ENCODE peak calls at places on chromosomes 13 and 19, in four cellular contexts. E is H1, Y is K562, G is GM12878. S is an unnamed sample. For H3K4me1, the result is how much of the 10 kb centered on the place peaks cover.

GRCh38 chr13:69633044-69633443 is 474.6 kb upstream of the ATXN8OS start:
- DNase-seq in E (no peak), Y (no peak), G (no peak), S (no peak)

GRCh38 chr19:40257096-40257517 is 28.0 kb downstream of the AKT2 start:
- DNase-seq in E (no peak), Y (no peak), G (no peak), S (no peak)

GRCh38 chr13:51221674-51222509 is at the start of gene FAM124A:
- DNase-seq in E (peak), Y (peak), G (no peak), S (peak)

GRCh38 chr19:29964171-29964570 is 22.1 kb downstream of the URI1 start:
- DNase-seq in E (no peak), Y (no peak), G (no peak), S (peak)

GRCh38 chr13:90238433-90238832 is 1109.1 kb upstream of the MIR17HG start:
- DNase-seq in E (no peak), Y (no peak), G (no peak), S (no peak)

GRCh38 chr13:26377038-26377437 is 123.1 kb downstream of the CDK8 start:
- DNase-seq in E (peak), Y (peak), G (no peak), S (peak)

GRCh38 chr13:108494991-108495661 is 134.3 kb upstream of the MYO16 start:
- DNase-seq in E (peak), Y (no peak), G (no peak), S (no peak)

GRCh38 chr13:113545455-113545930 is 39.1 kb upstream of the TFDP1 start:
- DNase-seq in E (no peak), Y (no peak), G (no peak), S (peak)

GRCh38 chr19:29815231-29815630 is 3.4 kb downstream of the CCNE1 start:
- DNase-seq in E (no peak), Y (no peak), G (peak), S (no peak)

GRCh38 chr19:18433039-18433691 is 4.8 kb downstream of the ISYNA1 start:
- DNase-seq in E (peak), Y (peak), G (no peak), S (no peak)

GRCh38 chr19:18435848-18436631 is 1.9 kb downstream of the ISYNA1 start:
- DNase-seq in E (no peak), Y (no peak), G (no peak), S (no peak)

GRCh38 chr19:18433735-18434398 is 4.1 kb downstream of the ISYNA1 start:
- DNase-seq in E (peak), Y (peak), G (no peak), S (no peak)

GRCh38 chr19:18435185-18435841 is 2.6 kb downstream of the ISYNA1 start:
- DNase-seq in E (no peak), Y (no peak), G (no peak), S (no peak)

DNA sequence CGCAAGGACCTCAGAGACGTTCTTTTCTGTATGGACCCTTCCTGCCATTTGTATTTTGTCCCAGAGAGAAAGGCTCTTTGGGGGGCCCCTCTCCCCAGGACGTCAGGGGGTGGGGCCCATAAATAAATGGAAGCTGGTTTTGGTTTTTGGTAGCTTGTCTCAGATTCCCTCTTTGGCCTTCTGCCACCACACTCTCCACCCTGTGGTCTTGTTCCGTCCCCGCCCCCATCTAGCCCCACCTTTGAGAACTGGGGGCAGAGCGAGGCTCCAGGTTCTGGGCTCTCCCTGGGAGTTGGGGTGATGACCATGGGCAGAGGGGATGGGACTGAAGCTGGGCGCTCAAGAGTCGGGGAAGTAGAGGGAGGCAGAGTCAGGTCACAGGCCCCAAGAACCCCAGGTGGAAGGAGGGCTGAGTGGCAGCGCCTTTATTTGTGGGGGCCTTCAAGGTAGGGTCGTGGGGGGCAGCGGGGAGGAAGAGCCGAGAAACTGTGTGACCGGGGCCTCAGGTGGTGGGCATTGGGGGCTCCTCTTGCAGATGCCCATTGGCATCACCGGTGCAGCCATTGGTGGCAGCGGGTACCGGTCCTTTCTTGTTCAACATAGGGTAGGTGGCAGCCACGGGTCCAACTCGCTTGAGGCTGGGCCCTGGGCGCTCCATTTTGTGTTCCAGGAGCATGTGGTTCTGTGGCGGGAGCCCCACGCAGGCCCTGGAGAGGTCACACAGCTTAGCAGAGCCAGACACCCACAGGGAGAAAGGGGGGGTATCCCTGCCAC is 3.3 kb downstream of the ISYNA1 start:
- DNase-seq in E (no peak), Y (no peak), G (no peak), S (no peak)
- H3K4me1 ChIP-seq in E (under half), Y (half or more), G (under half), S (under half)

DNA sequence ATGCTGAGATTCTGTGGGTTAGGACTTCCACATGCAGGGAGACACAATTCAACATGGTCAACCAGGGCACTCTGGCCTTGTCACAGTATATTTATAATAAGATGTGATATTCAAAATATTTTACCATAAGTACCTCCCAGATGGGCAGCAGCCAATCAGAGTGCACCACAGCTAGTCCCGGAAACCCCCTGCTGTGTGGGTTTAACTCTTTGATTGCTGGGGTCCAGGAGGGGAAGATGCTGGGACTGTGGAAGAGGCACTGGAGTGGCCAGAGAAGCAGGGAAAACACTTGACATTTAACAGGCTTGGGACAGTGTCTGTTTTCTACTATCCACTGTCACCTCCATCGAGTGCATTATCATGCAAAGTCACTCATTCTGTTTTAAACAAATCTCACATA is 99.0 kb downstream of the MBNL2 start:
- DNase-seq in E (no peak), Y (peak), G (no peak), S (no peak)
- TF ChIP-seq CHD1 in E (no peak), Y (no peak), G (no peak), S (no peak)

GRCh38 chr19:35122687-35123551 is 7.3 kb downstream of the FXYD3 start:
- DNase-seq in E (no peak), Y (no peak), G (no peak), S (no peak)
- H3K4me1 ChIP-seq in E (under half), Y (under half), G (under half), S (under half)

GRCh38 chr19:46730595-46730994 is 13.7 kb upstream of the PRKD2 start:
- DNase-seq in E (no peak), Y (no peak), G (no peak), S (no peak)

GRCh38 chr19:46730187-46730586 is 13.3 kb upstream of the PRKD2 start:
- DNase-seq in E (no peak), Y (no peak), G (no peak), S (no peak)

GRCh38 chr19:46732172-46732938 is 13.5 kb upstream of the FKRP start:
- DNase-seq in E (no peak), Y (no peak), G (no peak), S (no peak)

GRCh38 chr19:46731584-46731983 is 14.3 kb upstream of the FKRP start:
- DNase-seq in E (no peak), Y (no peak), G (no peak), S (no peak)

DNA sequence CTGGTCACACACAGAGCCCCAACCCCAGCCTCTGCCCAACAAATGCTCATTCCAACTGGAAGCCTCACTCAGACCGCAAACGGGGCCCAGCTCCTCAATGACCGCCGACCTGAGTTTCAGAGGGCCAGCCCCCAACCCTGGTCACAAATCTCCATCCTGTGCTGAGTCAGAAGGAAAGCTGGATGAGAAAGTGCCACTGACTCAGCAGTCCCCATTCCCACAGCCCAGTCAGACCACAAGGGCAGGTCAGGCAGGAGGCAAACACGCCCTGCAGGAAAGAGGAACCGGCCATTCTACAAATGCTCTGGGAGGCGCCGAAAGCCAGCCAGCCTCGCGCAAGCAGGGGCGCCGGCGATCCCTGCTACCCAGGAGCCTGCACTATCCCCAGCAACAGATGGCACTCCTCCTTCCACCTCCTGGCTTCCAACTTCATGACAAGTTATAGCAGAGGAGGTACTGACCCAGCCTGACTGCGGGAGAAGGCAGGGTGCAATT is 14.1 kb upstream of the PRKD2 start:
- DNase-seq in E (no peak), Y (peak), G (no peak), S (peak)
- TF ChIP-seq CHD1 in E (no peak), Y (no peak), G (no peak), S (no peak)

DNA sequence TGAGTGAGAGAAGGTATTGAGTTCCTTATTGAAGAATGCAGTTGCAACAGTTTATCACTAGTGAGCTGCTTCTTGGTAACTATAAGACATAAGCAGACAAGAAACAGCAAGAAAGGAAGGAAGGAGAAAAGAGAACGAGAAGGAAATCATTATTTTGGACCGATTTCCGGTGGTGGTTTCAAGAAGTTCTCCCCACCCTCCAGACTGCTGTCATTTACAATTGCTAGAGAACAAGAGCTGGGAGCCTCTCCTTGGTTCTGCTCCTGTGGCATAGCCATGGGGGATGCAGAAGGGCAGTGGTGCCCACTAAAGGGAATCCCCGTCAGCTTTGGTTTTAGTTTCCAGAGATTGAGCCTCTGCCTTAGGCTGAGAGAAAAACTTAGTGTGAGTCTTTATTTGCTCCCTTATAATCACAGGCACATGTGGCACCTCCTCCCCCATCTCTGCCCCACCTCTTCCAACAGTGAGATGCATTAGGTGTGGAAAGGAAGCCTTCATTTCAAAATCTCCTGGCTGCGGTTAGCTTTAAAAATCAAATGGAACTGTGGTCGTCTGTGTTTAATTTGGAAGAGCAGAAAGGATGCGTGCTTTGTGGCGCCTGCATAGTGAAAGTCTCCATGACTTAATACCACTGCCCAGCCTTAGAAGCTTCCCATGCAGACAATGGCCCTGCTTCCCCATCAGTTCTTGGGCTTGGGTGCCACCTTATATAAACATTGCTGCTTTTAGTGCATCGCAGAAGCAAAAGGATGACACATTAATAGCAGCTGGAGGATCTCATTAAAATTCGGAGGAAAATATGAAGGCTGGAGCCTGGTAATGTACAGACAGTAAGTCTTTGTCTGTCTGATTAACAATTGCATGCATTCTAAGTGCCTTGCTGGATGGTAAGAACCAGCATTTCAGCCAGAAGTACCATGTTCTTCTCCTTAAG is 25.0 kb downstream of the LRCH1 start:
- DNase-seq in E (no peak), Y (no peak), G (no peak), S (peak)
- H3K4me1 ChIP-seq in E (under half), Y (under half), G (half or more), S (under half)